ENCODE peak calls at places on chromosome 13, in six cellular contexts. One of them, this sample, is unnamed.

GRCh38 chr13:25939961-25940687 is 111.7 kb downstream of the SHISA2 start:
- DNase-seq in memory B cell: no peak
- DNase-seq in PC-9: no peak
- DNase-seq in activated CD4-positive, alpha-beta T cell treated with anti-CD3 and anti-CD28 coated beads, Interleukin-2, amount 10 ng/mL, durations not matched to agents 7 days and 5 days: no peak
- DNase-seq in mucosa of descending colon: no peak
- DNase-seq in Kasumi-1: peak
- DNase-seq in this sample: no peak

GRCh38 chr13:98650376-98651107 is 73.6 kb upstream of the STK24 start:
- DNase-seq in Kasumi-1: no peak
- DNase-seq in activated CD4-positive, alpha-beta T cell treated with anti-CD3 and anti-CD28 coated beads, Interleukin-2, amount 10 ng/mL, durations not matched to agents 7 days and 5 days: no peak
- DNase-seq in memory B cell: no peak
- DNase-seq in PC-9: peak
- DNase-seq in mucosa of descending colon: peak
- DNase-seq in this sample: no peak

GRCh38 chr13:96540656-96541055 is 450.7 kb downstream of the HS6ST3 start:
- DNase-seq in mucosa of descending colon: no peak
- DNase-seq in activated CD4-positive, alpha-beta T cell treated with anti-CD3 and anti-CD28 coated beads, Interleukin-2, amount 10 ng/mL, durations not matched to agents 7 days and 5 days: no peak
- DNase-seq in memory B cell: no peak
- DNase-seq in Kasumi-1: no peak
- DNase-seq in PC-9: no peak
- DNase-seq in this sample: peak

GRCh38 chr13:52830946-52831345 is 17.5 kb downstream of the PCDH8 start:
- DNase-seq in Kasumi-1: no peak
- DNase-seq in PC-9: no peak
- DNase-seq in memory B cell: no peak
- DNase-seq in mucosa of descending colon: no peak
- DNase-seq in activated CD4-positive, alpha-beta T cell treated with anti-CD3 and anti-CD28 coated beads, Interleukin-2, amount 10 ng/mL, durations not matched to agents 7 days and 5 days: no peak
- DNase-seq in this sample: no peak

GRCh38 chr13:23350009-23350408 is 83.5 kb downstream of the SACS start:
- DNase-seq in PC-9: no peak
- DNase-seq in mucosa of descending colon: no peak
- DNase-seq in activated CD4-positive, alpha-beta T cell treated with anti-CD3 and anti-CD28 coated beads, Interleukin-2, amount 10 ng/mL, durations not matched to agents 7 days and 5 days: no peak
- DNase-seq in Kasumi-1: no peak
- DNase-seq in memory B cell: no peak
- DNase-seq in this sample: no peak

GRCh38 chr13:25836709-25837316 is 215.0 kb downstream of the SHISA2 start:
- DNase-seq in mucosa of descending colon: no peak
- DNase-seq in activated CD4-positive, alpha-beta T cell treated with anti-CD3 and anti-CD28 coated beads, Interleukin-2, amount 10 ng/mL, durations not matched to agents 7 days and 5 days: no peak
- DNase-seq in memory B cell: no peak
- DNase-seq in Kasumi-1: no peak
- DNase-seq in PC-9: no peak
- DNase-seq in this sample: no peak

GRCh38 chr13:27860743-27861142 is 59.1 kb upstream of the PDX1 start:
- DNase-seq in Kasumi-1: no peak
- DNase-seq in activated CD4-positive, alpha-beta T cell treated with anti-CD3 and anti-CD28 coated beads, Interleukin-2, amount 10 ng/mL, durations not matched to agents 7 days and 5 days: no peak
- DNase-seq in PC-9: no peak
- DNase-seq in mucosa of descending colon: no peak
- DNase-seq in memory B cell: no peak
- DNase-seq in this sample: no peak

GRCh38 chr13:114132419-114133121 is at the start of gene RASA3:
- DNase-seq in memory B cell: no peak
- DNase-seq in activated CD4-positive, alpha-beta T cell treated with anti-CD3 and anti-CD28 coated beads, Interleukin-2, amount 10 ng/mL, durations not matched to agents 7 days and 5 days: peak
- DNase-seq in mucosa of descending colon: peak
- DNase-seq in PC-9: peak
- DNase-seq in Kasumi-1: peak
- DNase-seq in this sample: peak

GRCh38 chr13:49411353-49411752 is 32.5 kb downstream of the CAB39L start:
- DNase-seq in activated CD4-positive, alpha-beta T cell treated with anti-CD3 and anti-CD28 coated beads, Interleukin-2, amount 10 ng/mL, durations not matched to agents 7 days and 5 days: no peak
- DNase-seq in Kasumi-1: no peak
- DNase-seq in mucosa of descending colon: no peak
- DNase-seq in PC-9: no peak
- DNase-seq in memory B cell: no peak
- DNase-seq in this sample: no peak

GRCh38 chr13:113343692-113343968 is 20.3 kb downstream of the GRTP1 start:
- DNase-seq in mucosa of descending colon: no peak
- DNase-seq in memory B cell: no peak
- DNase-seq in activated CD4-positive, alpha-beta T cell treated with anti-CD3 and anti-CD28 coated beads, Interleukin-2, amount 10 ng/mL, durations not matched to agents 7 days and 5 days: no peak
- DNase-seq in PC-9: no peak
- DNase-seq in Kasumi-1: no peak
- DNase-seq in this sample: no peak

GRCh38 chr13:110702089-110702488 is 3.8 kb downstream of the CARS2 start:
- DNase-seq in activated CD4-positive, alpha-beta T cell treated with anti-CD3 and anti-CD28 coated beads, Interleukin-2, amount 10 ng/mL, durations not matched to agents 7 days and 5 days: no peak
- DNase-seq in PC-9: no peak
- DNase-seq in memory B cell: no peak
- DNase-seq in mucosa of descending colon: no peak
- DNase-seq in Kasumi-1: no peak
- DNase-seq in this sample: no peak

GRCh38 chr13:114015111-114015551 is 41.3 kb upstream of the C13orf46 start:
- DNase-seq in memory B cell: no peak
- DNase-seq in PC-9: no peak
- DNase-seq in activated CD4-positive, alpha-beta T cell treated with anti-CD3 and anti-CD28 coated beads, Interleukin-2, amount 10 ng/mL, durations not matched to agents 7 days and 5 days: no peak
- DNase-seq in mucosa of descending colon: peak
- DNase-seq in Kasumi-1: no peak
- DNase-seq in this sample: no peak

GRCh38 chr13:95480131-95480545 is 72.4 kb upstream of the CLDN10 start:
- DNase-seq in mucosa of descending colon: no peak
- DNase-seq in Kasumi-1: peak
- DNase-seq in activated CD4-positive, alpha-beta T cell treated with anti-CD3 and anti-CD28 coated beads, Interleukin-2, amount 10 ng/mL, durations not matched to agents 7 days and 5 days: no peak
- DNase-seq in PC-9: no peak
- DNase-seq in memory B cell: no peak
- DNase-seq in this sample: peak

GRCh38 chr13:36965767-36966166 is 33.4 kb downstream of the ALG5 start:
- DNase-seq in Kasumi-1: peak
- DNase-seq in memory B cell: no peak
- DNase-seq in activated CD4-positive, alpha-beta T cell treated with anti-CD3 and anti-CD28 coated beads, Interleukin-2, amount 10 ng/mL, durations not matched to agents 7 days and 5 days: no peak
- DNase-seq in mucosa of descending colon: no peak
- DNase-seq in PC-9: peak
- DNase-seq in this sample: no peak

GRCh38 chr13:36453518-36453917 is 21.2 kb downstream of the CCNA1 start:
- DNase-seq in mucosa of descending colon: no peak
- DNase-seq in Kasumi-1: peak
- DNase-seq in memory B cell: no peak
- DNase-seq in PC-9: no peak
- DNase-seq in activated CD4-positive, alpha-beta T cell treated with anti-CD3 and anti-CD28 coated beads, Interleukin-2, amount 10 ng/mL, durations not matched to agents 7 days and 5 days: no peak
- DNase-seq in this sample: no peak

GRCh38 chr13:49690133-49690989 is 925 bp downstream of the EBPL start:
- DNase-seq in Kasumi-1: peak
- DNase-seq in PC-9: peak
- DNase-seq in mucosa of descending colon: peak
- DNase-seq in activated CD4-positive, alpha-beta T cell treated with anti-CD3 and anti-CD28 coated beads, Interleukin-2, amount 10 ng/mL, durations not matched to agents 7 days and 5 days: no peak
- DNase-seq in memory B cell: no peak
- DNase-seq in this sample: no peak